ENCODE peak calls at places on chromosome X, in four cellular contexts. One of them, this sample, is unnamed.

GRCh38 chrX:120790118-120790517 is 85.5 kb downstream of the CT47B1 start:
- DNase-seq in stomach: peak
- DNase-seq in ovary: peak
- DNase-seq in upper lobe of left lung: no peak
- DNase-seq in this sample: no peak

GRCh38 chrX:54157561-54157960 is 25.5 kb downstream of the FAM120C start:
- DNase-seq in upper lobe of left lung: no peak
- DNase-seq in stomach: no peak
- DNase-seq in ovary: no peak
- DNase-seq in this sample: no peak

GRCh38 chrX:29852767-29853166 is 362.6 kb upstream of the MAGEB2 start:
- DNase-seq in stomach: no peak
- DNase-seq in upper lobe of left lung: no peak
- DNase-seq in ovary: no peak
- DNase-seq in this sample: no peak

GRCh38 chrX:131633285-131633917 is 89.5 kb downstream of the OR13H1 start:
- DNase-seq in upper lobe of left lung: no peak
- DNase-seq in ovary: peak
- DNase-seq in stomach: peak
- DNase-seq in this sample: no peak

GRCh38 chrX:107758231-107758766 is 17.3 kb downstream of the TSC22D3 start:
- DNase-seq in ovary: no peak
- DNase-seq in stomach: no peak
- DNase-seq in upper lobe of left lung: no peak
- DNase-seq in this sample: no peak

GRCh38 chrX:77431227-77431626 is 16.0 kb upstream of the FGF16 start:
- DNase-seq in ovary: no peak
- DNase-seq in upper lobe of left lung: no peak
- DNase-seq in stomach: no peak
- DNase-seq in this sample: no peak

GRCh38 chrX:16212436-16212835 is 45.2 kb downstream of the MAGEB17 start:
- DNase-seq in upper lobe of left lung: no peak
- DNase-seq in stomach: no peak
- DNase-seq in ovary: no peak
- DNase-seq in this sample: no peak

GRCh38 chrX:23434356-23434884 is 99.8 kb downstream of the PTCHD1 start:
- DNase-seq in stomach: peak
- DNase-seq in upper lobe of left lung: no peak
- DNase-seq in ovary: peak
- DNase-seq in this sample: no peak

GRCh38 chrX:20743054-20743453 is 476.3 kb upstream of the RPS6KA3 start:
- DNase-seq in ovary: no peak
- DNase-seq in stomach: no peak
- DNase-seq in upper lobe of left lung: no peak
- DNase-seq in this sample: no peak

GRCh38 chrX:130091976-130092522 is 18.2 kb downstream of the ELF4 start:
- DNase-seq in stomach: peak
- DNase-seq in ovary: no peak
- DNase-seq in upper lobe of left lung: peak
- DNase-seq in this sample: peak

GRCh38 chrX:101550825-101551767 is 749 bp downstream of the ARMCX1 start:
- DNase-seq in upper lobe of left lung: peak
- DNase-seq in stomach: no peak
- DNase-seq in ovary: peak
- DNase-seq in this sample: no peak

GRCh38 chrX:88072339-88073030 is 554.9 kb downstream of the KLHL4 start:
- DNase-seq in ovary: no peak
- DNase-seq in upper lobe of left lung: no peak
- DNase-seq in stomach: no peak
- DNase-seq in this sample: no peak

GRCh38 chrX:12292996-12293765 is 154.9 kb downstream of the FRMPD4 start:
- DNase-seq in upper lobe of left lung: no peak
- DNase-seq in ovary: no peak
- DNase-seq in stomach: no peak
- DNase-seq in this sample: no peak

GRCh38 chrX:137565921-137566745 is at the start of gene ZIC3:
- DNase-seq in upper lobe of left lung: peak
- DNase-seq in stomach: peak
- DNase-seq in ovary: no peak
- DNase-seq in this sample: no peak

GRCh38 chrX:614136-614535 is 16.5 kb upstream of the SHOX start:
- DNase-seq in stomach: no peak
- DNase-seq in upper lobe of left lung: no peak
- DNase-seq in ovary: no peak
- DNase-seq in this sample: no peak

GRCh38 chrX:42524374-42524773 is 253.6 kb downstream of the PPP1R2C start:
- DNase-seq in stomach: no peak
- DNase-seq in upper lobe of left lung: no peak
- DNase-seq in ovary: no peak
- DNase-seq in this sample: no peak

GRCh38 chrX:101057095-101057714 is 5.3 kb upstream of the TRMT2B start:
- DNase-seq in upper lobe of left lung: no peak
- DNase-seq in ovary: no peak
- DNase-seq in stomach: no peak
- DNase-seq in this sample: no peak

GRCh38 chrX:16897445-16897844 is 27.3 kb upstream of the RBBP7 start:
- DNase-seq in upper lobe of left lung: no peak
- DNase-seq in ovary: no peak
- DNase-seq in stomach: no peak
- DNase-seq in this sample: no peak

GRCh38 chrX:6203462-6204215 is 25.0 kb downstream of the NLGN4X start:
- DNase-seq in upper lobe of left lung: no peak
- DNase-seq in ovary: no peak
- DNase-seq in stomach: no peak
- DNase-seq in this sample: no peak

GRCh38 chrX:65686246-65686645 is 18.8 kb downstream of the MSN start:
- DNase-seq in upper lobe of left lung: no peak
- DNase-seq in ovary: no peak
- DNase-seq in stomach: no peak
- DNase-seq in this sample: no peak

GRCh38 chrX:71183341-71183740 is 38.7 kb downstream of the NLGN3 start:
- DNase-seq in stomach: no peak
- DNase-seq in upper lobe of left lung: no peak
- DNase-seq in ovary: no peak
- DNase-seq in this sample: no peak

GRCh38 chrX:71184092-71184491 is 38.9 kb upstream of the GJB1 start:
- DNase-seq in ovary: no peak
- DNase-seq in upper lobe of left lung: no peak
- DNase-seq in stomach: no peak
- DNase-seq in this sample: no peak

GRCh38 chrX:71181558-71181909 is 36.9 kb downstream of the NLGN3 start:
- DNase-seq in upper lobe of left lung: no peak
- DNase-seq in stomach: no peak
- DNase-seq in ovary: peak
- DNase-seq in this sample: no peak

GRCh38 chrX:71184803-71185495 is 38.1 kb upstream of the GJB1 start:
- DNase-seq in stomach: no peak
- DNase-seq in upper lobe of left lung: no peak
- DNase-seq in ovary: no peak
- DNase-seq in this sample: no peak

GRCh38 chrX:71181910-71182799 is 37.5 kb downstream of the NLGN3 start:
- DNase-seq in ovary: peak
- DNase-seq in stomach: peak
- DNase-seq in upper lobe of left lung: peak
- DNase-seq in this sample: peak
- TF ChIP-seq POLR2A in ovary: peak
- TF ChIP-seq POLR2A in stomach: no peak
- TF ChIP-seq POLR2A in upper lobe of left lung: no peak
- TF ChIP-seq POLR2A in this sample: no peak

DNA sequence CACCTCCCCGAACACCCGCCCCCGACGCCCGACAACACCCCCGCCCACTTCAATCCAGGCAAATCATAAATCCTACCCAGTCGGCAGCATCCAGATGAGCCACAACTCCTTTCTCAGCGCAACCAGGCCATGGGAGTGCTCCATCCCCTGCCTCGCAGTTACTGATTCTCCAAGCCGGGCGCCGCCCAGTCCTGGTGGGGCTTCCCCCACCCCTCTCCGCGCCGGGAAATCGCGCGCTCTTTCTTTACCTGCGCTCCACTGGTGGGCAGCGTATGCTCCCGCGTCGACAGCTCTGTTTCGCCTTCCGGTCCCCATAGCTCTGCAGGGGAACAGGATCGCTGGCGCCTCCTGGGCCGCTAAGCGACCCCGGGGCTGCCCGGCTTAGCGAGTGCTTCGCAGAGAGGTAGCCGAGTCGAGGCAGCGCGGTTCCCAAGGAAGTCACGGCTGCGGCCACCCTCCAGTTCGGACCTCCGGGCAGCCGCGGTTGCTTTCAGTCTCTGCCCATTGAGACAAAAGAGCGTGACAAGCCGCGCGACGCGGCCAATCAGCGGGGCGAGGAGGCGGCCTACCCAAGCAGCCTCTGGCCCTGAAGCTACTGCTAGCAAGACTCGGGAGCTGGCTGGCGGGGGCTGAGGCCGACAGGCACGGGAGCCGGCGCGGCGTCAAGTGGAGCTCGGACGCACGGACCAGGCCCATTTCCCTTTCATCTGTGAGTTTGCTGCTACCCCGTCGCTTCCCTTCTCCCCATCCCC is 43.7 kb upstream of the TMSB15B start:
- DNase-seq in upper lobe of left lung: peak
- DNase-seq in stomach: peak
- DNase-seq in ovary: peak
- DNase-seq in this sample: peak
- TF ChIP-seq POLR2A in upper lobe of left lung: no peak
- TF ChIP-seq POLR2A in stomach: no peak
- TF ChIP-seq POLR2A in ovary: no peak
- TF ChIP-seq POLR2A in this sample: no peak

GRCh38 chrX:155334486-155335316 is at the start of gene CLIC2:
- DNase-seq in upper lobe of left lung: no peak
- DNase-seq in ovary: peak
- DNase-seq in stomach: peak
- DNase-seq in this sample: no peak
- TF ChIP-seq POLR2A in upper lobe of left lung: no peak
- TF ChIP-seq POLR2A in ovary: no peak
- TF ChIP-seq POLR2A in stomach: no peak
- TF ChIP-seq POLR2A in this sample: no peak

GRCh38 chrX:49184294-49185061 is 1.7 kb downstream of the PRICKLE3 start:
- DNase-seq in stomach: peak
- DNase-seq in upper lobe of left lung: peak
- DNase-seq in ovary: peak
- DNase-seq in this sample: peak
- TF ChIP-seq POLR2A in stomach: no peak
- TF ChIP-seq POLR2A in upper lobe of left lung: no peak
- TF ChIP-seq POLR2A in ovary: peak
- TF ChIP-seq POLR2A in this sample: no peak

DNA sequence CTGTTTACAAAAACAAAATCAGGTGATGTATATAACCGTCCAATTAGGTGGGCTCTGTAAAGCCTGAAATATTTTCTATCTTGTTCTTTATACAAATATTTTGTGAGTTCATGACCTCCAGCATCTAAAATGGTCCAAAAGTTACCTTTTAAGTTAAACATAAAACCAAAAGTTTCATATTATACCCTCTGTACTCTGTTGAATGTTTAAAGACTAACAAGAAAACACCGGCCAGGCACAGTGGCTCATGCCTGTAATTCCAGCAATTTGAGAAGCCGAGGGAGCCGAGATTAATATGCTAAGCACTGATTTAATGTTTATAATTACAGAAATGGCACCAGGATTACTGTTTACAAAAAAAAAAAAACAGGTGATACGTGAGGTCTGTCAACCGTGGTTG is 328.4 kb downstream of the DHRSX start:
- DNase-seq in stomach: no peak
- DNase-seq in upper lobe of left lung: no peak
- DNase-seq in ovary: no peak
- DNase-seq in this sample: no peak
- TF ChIP-seq POLR2A in stomach: no peak
- TF ChIP-seq POLR2A in upper lobe of left lung: no peak
- TF ChIP-seq POLR2A in ovary: no peak
- TF ChIP-seq POLR2A in this sample: no peak

DNA sequence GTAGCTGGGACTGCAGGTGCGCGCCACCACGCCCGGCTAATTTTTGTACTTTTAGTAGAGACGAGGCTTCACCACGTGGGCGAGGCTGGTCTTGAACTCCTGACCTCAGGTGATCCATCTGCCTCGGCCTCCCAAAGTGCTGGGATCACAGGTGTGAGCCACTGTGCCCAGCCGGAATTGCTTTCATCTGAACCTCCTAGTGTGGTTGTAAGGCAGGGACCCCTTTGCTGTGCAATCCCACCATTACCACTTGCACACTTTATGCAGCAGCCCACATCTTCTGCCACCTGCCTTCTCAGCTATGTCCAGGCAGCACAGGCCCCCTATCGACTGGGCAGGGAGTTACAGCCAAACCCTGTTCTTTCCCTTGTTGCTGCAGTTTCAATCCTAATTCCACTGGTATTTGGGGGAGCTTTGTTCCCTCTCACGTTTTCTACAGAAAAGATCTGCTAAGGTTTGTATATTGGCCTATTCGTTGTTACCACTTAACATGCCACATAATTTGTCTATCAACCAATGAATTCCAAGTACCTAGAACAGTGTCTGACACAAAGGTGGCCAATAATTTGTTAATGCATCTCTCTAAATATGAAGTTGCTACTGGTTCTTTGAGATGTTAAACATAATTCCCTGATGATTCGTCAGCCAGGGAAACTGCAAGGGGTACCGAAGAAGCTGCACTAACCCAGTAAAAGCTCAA is 6.5 kb downstream of the RPL39 start:
- DNase-seq in ovary: no peak
- DNase-seq in stomach: peak
- DNase-seq in upper lobe of left lung: no peak
- DNase-seq in this sample: peak
- TF ChIP-seq POLR2A in ovary: no peak
- TF ChIP-seq POLR2A in stomach: no peak
- TF ChIP-seq POLR2A in upper lobe of left lung: no peak
- TF ChIP-seq POLR2A in this sample: no peak